ENCODE peak calls at places on chromosomes 12 and 14, in seven cellular contexts. E, S, Q, L, J, Z and X are unnamed samples.

GRCh38 chr14:76968621-76969063 is 59.9 kb downstream of the IRF2BPL start:
- DNase-seq in E (no peak), S (no peak), Q (no peak), L (no peak), J (no peak), Z (no peak), X (no peak)

GRCh38 chr14:90426663-90427062 is 29.8 kb downstream of the CALM1 start:
- DNase-seq in E (peak), S (peak), Q (peak), L (peak), J (peak), Z (no peak), X (peak)

GRCh38 chr14:68653108-68653507 is 139.8 kb downstream of the ZFP36L1 start:
- DNase-seq in E (no peak), S (no peak), Q (no peak), L (no peak), J (no peak), Z (no peak), X (no peak)

GRCh38 chr12:115394498-115395220 is 710.7 kb upstream of the TBX3 start:
- DNase-seq in E (no peak), S (no peak), Q (no peak), L (no peak), J (peak), Z (no peak), X (no peak)

GRCh38 chr12:82329508-82329907 is 28.7 kb downstream of the CCDC59 start:
- DNase-seq in E (no peak), S (no peak), Q (peak), L (peak), J (no peak), Z (no peak), X (no peak)

GRCh38 chr14:74713395-74713735 is 421 bp downstream of the FCF1 start:
- DNase-seq in E (no peak), S (no peak), Q (no peak), L (no peak), J (no peak), Z (no peak), X (no peak)

GRCh38 chr12:93938921-93939320 is 209.5 kb upstream of the PLXNC1 start:
- DNase-seq in E (no peak), S (no peak), Q (no peak), L (no peak), J (no peak), Z (no peak), X (no peak)

GRCh38 chr12:51752490-51752889 is 96.0 kb downstream of the FIGNL2 start:
- DNase-seq in E (peak), S (peak), Q (peak), L (peak), J (peak), Z (peak), X (peak)

DNA sequence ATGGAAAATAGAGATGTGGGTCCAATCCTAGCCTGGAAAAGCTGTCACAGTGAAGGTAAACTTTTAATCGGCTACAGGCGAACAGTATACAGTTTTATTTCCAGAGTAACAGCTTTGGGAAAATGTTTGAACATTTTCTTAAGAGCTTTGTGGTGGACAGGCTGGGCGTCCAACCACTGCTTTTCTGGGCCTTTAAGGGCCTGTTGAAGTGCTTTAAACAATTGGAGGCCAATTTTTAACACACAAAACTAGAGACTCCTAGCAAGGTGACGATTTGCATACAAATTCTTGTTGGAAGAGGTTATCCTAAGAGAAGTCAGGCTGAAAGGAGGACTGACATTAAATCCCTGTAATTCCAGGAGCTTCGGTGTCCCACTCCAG is 27.0 kb downstream of the BCL11B start:
- DNase-seq in E (no peak), S (no peak), Q (no peak), L (no peak), J (no peak), Z (no peak), X (no peak)
- H3K4me3 ChIP-seq in E (no peak), S (peak), Q (no peak), L (no peak), J (no peak), Z (no peak), X (no peak)

DNA sequence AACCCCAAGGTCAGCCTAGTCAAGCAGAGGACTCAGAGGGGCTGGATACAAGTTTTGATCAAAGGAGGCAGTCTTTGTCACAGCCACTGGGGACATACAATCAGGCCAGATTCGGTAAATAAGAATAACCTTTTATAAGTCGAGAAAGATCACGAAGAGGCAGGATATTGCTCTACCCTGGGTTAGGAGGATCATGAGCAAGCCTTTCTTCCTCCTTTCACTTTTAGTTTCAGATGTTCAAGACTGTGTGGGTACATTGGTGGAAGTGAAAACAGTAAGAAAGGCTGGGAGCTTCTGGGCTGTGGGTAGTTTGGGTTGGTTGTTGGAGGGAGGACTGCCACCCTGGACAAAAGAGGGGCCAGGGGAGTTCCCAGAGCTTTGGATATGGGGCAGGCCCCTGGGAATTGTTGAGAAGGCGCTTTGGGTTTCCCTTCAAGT is 127.7 kb downstream of the SNAPC1 start:
- DNase-seq in E (no peak), S (no peak), Q (no peak), L (no peak), J (no peak), Z (no peak), X (no peak)
- H3K4me3 ChIP-seq in E (no peak), S (no peak), Q (no peak), L (no peak), J (no peak), Z (no peak), X (no peak)

DNA sequence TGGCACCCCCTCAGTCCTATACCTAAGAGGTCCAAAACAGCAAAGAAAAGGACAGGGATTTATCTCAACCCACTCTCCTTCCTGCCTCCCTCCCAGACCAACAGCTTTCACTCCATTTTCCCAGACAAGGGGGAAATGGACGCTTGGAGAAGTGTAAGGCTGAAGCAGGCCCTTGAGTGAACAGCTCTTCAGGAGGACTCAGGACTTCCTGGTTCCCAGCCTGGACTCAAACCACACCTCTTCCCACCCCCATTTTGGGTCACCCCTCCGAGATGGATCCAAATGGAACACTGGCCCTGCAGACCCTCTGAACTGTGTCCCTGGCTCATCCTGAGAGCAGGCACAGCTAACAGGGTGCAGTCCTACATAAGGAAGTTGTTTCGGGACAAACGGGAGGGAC is 2.7 kb downstream of the KMT2D start:
- DNase-seq in E (no peak), S (no peak), Q (no peak), L (no peak), J (no peak), Z (no peak), X (no peak)
- H3K4me3 ChIP-seq in E (peak), S (peak), Q (peak), L (peak), J (peak), Z (peak), X (peak)

GRCh38 chr12:123433615-123434014 is 2.9 kb downstream of the RILPL2 start:
- DNase-seq in E (no peak), S (no peak), Q (no peak), L (no peak), J (no peak), Z (no peak), X (no peak)
- H3K4me3 ChIP-seq in E (no peak), S (no peak), Q (no peak), L (no peak), J (no peak), Z (no peak), X (peak)

GRCh38 chr12:120649442-120650248 is 9.2 kb downstream of the CABP1 start:
- DNase-seq in E (no peak), S (no peak), Q (peak), L (no peak), J (no peak), Z (no peak), X (peak)
- H3K4me3 ChIP-seq in E (no peak), S (no peak), Q (peak), L (no peak), J (peak), Z (no peak), X (peak)

DNA sequence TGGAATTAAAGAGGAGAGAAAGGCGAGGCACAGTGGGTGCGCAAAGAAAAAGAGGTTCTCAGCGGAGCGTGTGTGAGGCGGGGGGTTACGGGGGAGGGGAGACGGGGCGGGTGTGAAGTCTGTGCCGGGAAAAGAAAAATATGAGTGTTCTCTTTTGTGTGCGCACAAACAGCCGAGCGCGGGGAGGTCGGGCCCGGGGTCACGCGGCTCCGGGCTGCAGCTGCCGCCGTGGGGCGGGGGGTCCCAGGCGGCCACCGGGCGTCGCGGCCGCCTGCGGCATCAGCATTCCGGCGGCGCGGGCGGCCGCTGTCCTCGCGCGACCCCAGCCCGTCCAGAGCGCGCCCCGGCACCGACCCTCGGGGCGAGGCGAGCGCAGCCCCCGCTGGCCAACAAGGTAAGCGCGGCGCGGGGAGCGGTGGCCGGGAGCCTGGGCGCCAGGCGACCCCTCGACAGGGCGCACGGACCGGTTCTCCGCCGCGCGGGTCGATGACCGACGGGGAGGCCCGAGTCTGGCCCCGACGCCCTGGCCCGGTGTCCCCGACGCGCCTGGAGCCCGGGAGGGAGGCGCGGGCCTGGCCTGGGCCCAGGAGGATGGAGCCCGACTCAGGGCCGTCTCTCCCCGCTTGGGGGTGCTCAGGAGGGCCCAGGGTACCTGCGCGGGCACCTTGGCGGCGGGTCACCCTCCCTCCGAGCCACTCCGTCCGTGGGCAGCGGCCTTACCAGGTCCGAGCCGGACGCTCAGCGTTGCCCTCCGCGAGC is 103.9 kb upstream of the DIO3 start:
- DNase-seq in E (no peak), S (no peak), Q (no peak), L (no peak), J (no peak), Z (no peak), X (no peak)
- H3K4me3 ChIP-seq in E (no peak), S (no peak), Q (no peak), L (no peak), J (no peak), Z (no peak), X (no peak)

GRCh38 chr12:64252708-64253107 is 30.6 kb upstream of the KICS2 start:
- DNase-seq in E (no peak), S (no peak), Q (no peak), L (peak), J (peak), Z (no peak), X (no peak)
- H3K4me3 ChIP-seq in E (no peak), S (no peak), Q (no peak), L (no peak), J (no peak), Z (no peak), X (no peak)